ENCODE peak calls at places on chromosomes 4 and X, in four cellular contexts. W is vagina, U is IMR-90, T is A549. J is an unnamed sample.

GRCh38 chrX:77894921-77895886 is at the start of gene MAGT1:
- DNase-seq in W (peak), U (peak), T (peak), J (peak)

GRCh38 chr4:151692821-151693504 is 67.8 kb downstream of the GATB start:
- DNase-seq in W (no peak), U (peak), T (no peak), J (no peak)

GRCh38 chr4:154332681-154333421 is 158.7 kb downstream of the DCHS2 start:
- DNase-seq in U (peak), W (no peak), T (no peak), J (peak)

GRCh38 chr4:163548481-163549243 is 54.2 kb downstream of the TMA16 start:
- DNase-seq in U (peak), W (no peak), T (peak), J (peak)

GRCh38 chrX:91434351-91435168 is at the start of gene PABPC5:
- DNase-seq in T (no peak), W (no peak), U (peak), J (peak)

GRCh38 chr4:15006416-15007024 is 4.2 kb downstream of the CPEB2 start:
- DNase-seq in W (no peak), U (peak), T (no peak), J (no peak)

GRCh38 chr4:69787879-69788278 is 27.5 kb upstream of the SULT1B1 start:
- DNase-seq in W (no peak), T (no peak), U (peak), J (no peak)

GRCh38 chr4:12926189-12927066 is 557.7 kb downstream of the RAB28 start:
- DNase-seq in W (no peak), U (no peak), T (no peak), J (no peak)

GRCh38 chr4:184598753-184599491 is 50.3 kb downstream of the CASP3 start:
- DNase-seq in T (no peak), W (no peak), U (no peak), J (no peak)

GRCh38 chr4:88244821-88245579 is 39.4 kb downstream of the PPM1K start:
- DNase-seq in U (no peak), W (no peak), T (no peak), J (no peak)

GRCh38 chrX:153968754-153969124 is 2.9 kb downstream of the HCFC1 start:
- DNase-seq in W (no peak), T (no peak), U (no peak), J (no peak)

GRCh38 chr4:71247706-71248105 is 91.1 kb upstream of the SLC4A4 start:
- DNase-seq in W (no peak), U (no peak), T (no peak), J (no peak)

GRCh38 chr4:189988892-189989431 is 38.1 kb downstream of the FRG2 start:
- DNase-seq in W (no peak), T (no peak), U (no peak), J (no peak)

GRCh38 chr4:83110970-83111369 is 3.6 kb downstream of the PLAC8 start:
- DNase-seq in U (no peak), W (no peak), T (no peak), J (no peak)
- H3K4me3 ChIP-seq in U (no peak), W (peak), T (no peak), J (no peak)

GRCh38 chrX:11351375-11352295 is 58.4 kb downstream of the AMELX start:
- DNase-seq in W (no peak), U (peak), T (no peak), J (peak)
- H3K27ac ChIP-seq in W (peak), U (peak), T (no peak), J (no peak)

DNA sequence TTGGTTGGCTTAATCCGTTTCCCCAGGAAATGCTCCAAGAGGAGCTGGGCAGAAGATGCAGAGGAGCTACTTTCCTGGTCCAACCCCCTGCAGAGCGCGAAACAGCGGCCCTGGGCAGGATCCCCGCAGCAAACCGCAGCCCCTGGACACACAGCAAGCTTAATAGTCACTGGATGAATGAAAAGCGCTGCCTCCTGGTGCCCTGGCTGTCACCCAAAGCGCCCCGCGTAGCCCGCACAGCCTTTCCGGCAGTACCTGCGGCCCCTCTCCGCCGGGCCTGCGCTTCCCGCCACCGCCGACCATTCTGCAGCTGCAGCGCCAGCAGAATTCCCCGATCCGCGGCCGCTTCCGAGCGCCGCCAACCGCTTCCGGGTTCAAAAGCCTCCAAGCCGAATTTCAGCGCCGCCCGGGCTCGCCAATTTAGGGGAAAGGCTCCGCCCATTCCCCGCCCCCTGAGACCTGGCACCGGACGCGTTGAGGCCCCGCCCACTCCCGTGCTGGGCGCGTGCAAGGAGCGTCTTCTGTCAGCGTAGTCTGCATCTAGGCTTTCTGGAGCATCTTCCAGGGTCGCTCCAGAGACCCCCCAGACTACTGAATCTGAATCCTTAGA is at the start of gene HPF1:
- DNase-seq in W (no peak), T (peak), U (peak), J (peak)
- TF ChIP-seq POLR2A in W (no peak), T (peak), U (no peak), J (no peak)

GRCh38 chrX:1395646-1396216 is 3.8 kb upstream of the SLC25A6 start:
- DNase-seq in T (no peak), W (no peak), U (no peak), J (no peak)

GRCh38 chrX:1392376-1393130 is 640 bp upstream of the SLC25A6 start:
- DNase-seq in T (peak), W (no peak), U (peak), J (peak)

GRCh38 chrX:1393871-1394615 is 2.1 kb upstream of the SLC25A6 start:
- DNase-seq in T (no peak), W (no peak), U (no peak), J (no peak)

GRCh38 chrX:1397001-1397400 is 5.1 kb upstream of the SLC25A6 start:
- DNase-seq in W (no peak), T (no peak), U (no peak), J (no peak)

DNA sequence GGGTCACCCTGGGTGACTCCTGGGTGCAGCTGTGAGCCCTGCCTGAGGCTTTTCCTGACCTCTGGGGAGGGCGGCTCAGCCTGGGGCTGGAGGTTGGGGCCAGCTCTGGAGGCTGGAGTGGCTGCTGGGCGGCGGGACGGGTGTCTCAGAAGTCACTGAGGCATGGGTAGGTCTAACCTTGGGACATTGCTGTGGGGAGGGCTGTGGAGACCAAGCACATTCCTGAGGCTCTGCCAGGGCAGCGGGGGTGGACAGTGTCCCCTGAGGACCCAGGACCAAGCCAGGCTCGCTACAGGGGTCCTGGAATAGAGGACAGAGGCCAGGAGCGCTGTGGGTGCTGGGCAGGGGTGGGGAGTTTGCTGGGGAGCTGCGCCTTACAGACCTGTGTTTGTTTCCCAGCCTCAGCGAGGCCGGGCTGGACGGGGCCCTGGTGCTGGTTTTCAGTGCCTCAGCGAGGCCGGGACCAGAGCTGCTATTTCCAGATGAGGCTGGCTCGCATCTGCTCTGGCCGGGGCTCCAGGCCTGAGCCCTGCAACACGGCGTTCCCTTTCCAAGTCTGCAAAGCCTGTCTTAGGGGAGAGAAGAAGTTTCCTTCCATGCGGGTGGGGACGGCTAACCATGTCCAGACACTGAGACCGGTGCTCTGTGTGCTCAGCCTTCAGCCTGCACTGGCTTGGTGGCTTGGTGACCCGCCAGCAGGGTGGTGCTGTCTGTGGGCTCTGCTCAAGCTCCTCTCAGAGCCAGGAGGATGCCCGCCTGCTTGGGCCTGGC is 3.0 kb upstream of the SLC25A6 start:
- DNase-seq in T (no peak), U (no peak), W (no peak), J (no peak)
- H3K4me3 ChIP-seq in T (no peak), U (no peak), W (no peak), J (no peak)

GRCh38 chr4:89765966-89766365 is 71.0 kb downstream of the SNCA start:
- DNase-seq in U (peak), W (no peak), T (no peak), J (peak)
- H3K27ac ChIP-seq in U (no peak), W (no peak), T (no peak), J (no peak)

GRCh38 chr4:53704329-53704728 is 113.0 kb upstream of the LNX1 start:
- DNase-seq in U (no peak), T (no peak), W (no peak), J (no peak)

GRCh38 chr4:53705151-53705764 is 114.0 kb upstream of the LNX1 start:
- DNase-seq in T (no peak), U (no peak), W (no peak), J (no peak)

GRCh38 chr4:53705972-53706371 is 114.7 kb upstream of the LNX1 start:
- DNase-seq in W (no peak), U (no peak), T (no peak), J (no peak)

GRCh38 chr4:53703267-53703655 is 112.0 kb upstream of the LNX1 start:
- DNase-seq in W (no peak), T (no peak), U (no peak), J (no peak)

DNA sequence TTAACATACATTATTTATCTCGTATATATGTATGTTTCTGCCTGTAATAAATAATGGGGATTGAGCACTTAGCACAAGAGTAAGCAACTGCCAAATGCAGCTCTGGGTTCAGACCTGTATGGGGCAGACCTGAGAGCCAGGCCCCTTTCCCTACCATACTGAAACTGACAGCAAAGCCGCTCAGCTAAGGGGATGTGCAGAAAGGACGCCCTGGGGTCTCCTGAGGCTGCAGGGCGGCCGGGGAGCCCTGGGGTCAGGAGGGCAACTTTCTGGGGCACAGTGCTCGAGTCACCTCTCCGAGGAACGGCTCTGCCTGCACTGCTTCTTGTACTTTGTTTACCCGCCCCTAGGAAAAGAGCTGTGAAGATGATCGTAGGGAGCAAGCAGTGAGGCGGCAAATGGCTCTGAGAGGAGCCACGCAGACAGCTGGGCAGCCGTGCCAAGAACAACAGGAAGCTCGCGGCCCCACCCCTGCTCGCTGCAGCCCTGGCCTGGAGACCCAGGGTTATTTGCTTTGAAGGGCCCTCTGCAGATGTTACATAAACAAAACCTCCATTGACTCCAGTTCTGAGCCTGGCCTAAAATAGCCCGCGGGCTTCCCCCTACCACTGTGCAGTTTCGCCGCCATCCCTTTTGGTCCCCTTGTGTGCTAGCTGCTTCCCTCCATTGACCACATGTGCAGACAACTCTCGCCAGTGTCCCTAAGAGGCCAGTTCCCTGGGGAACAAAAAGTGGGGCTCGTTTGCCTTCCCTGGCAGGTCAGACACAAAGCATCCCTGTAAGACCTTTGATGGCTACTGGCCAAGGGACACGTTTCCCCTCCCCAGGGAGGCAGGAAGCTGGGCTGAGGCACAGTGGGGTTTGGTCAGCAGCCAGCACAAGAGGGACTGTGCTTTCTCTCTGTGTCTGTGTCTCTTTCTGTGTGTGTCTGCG is 111.3 kb upstream of the LNX1 start:
- DNase-seq in U (peak), T (peak), W (no peak), J (peak)
- TF ChIP-seq POLR2A in U (no peak), T (no peak), W (no peak), J (no peak)

GRCh38 chr4:54224960-54225670 is 4.0 kb upstream of the PDGFRA start:
- DNase-seq in W (peak), T (no peak), U (no peak), J (no peak)
- H3K4me3 ChIP-seq in W (peak), T (no peak), U (no peak), J (peak)